ENCODE peak calls at places on chromosome 11, in ten cellular contexts. E is substantia nigra; U is Right ventricle myocardium superior; F is uterus; R is activated naive CD4-positive, alpha-beta T cell; P is stimulated activated CD8-positive, alpha-beta memory T cell treated with anti-CD3 and anti-CD28 coated beads, Interleukin-4, amount 100 ng/mL, for 1 hour; Y is activated CD4-positive, CD25-positive, alpha-beta regulatory T cell; T is OCI-LY7; W is activated CD8-positive, alpha-beta memory T cell treated with anti-CD3 and anti-CD28 coated beads, Interleukin-2, amount 50 U/mL, for 48 hours; L is AG09319. N is an unnamed sample.

GRCh38 chr11:8382436-8383053 is 118.9 kb upstream of the LMO1 start:
- DNase-seq in E (no peak), U (no peak), F (no peak), R (no peak), P (no peak), Y (no peak), T (no peak), W (no peak), L (no peak), N (no peak)

GRCh38 chr11:120197977-120198376 is 12.9 kb upstream of the OAF start:
- DNase-seq in E (no peak), U (no peak), F (no peak), R (no peak), P (no peak), Y (no peak), T (no peak), W (no peak), L (no peak), N (no peak)

GRCh38 chr11:57332694-57333440 is 2.8 kb downstream of the SSRP1 start:
- DNase-seq in E (no peak), U (no peak), F (no peak), R (no peak), P (no peak), Y (no peak), T (no peak), W (no peak), L (no peak), N (no peak)

GRCh38 chr11:134683860-134684259 is 271.8 kb upstream of the B3GAT1 start:
- DNase-seq in E (no peak), U (no peak), F (no peak), R (no peak), P (no peak), Y (no peak), T (no peak), W (no peak), L (no peak), N (no peak)

GRCh38 chr11:86475027-86475426 is 100.3 kb downstream of the CCDC81 start:
- DNase-seq in E (no peak), U (no peak), F (no peak), R (no peak), P (no peak), Y (no peak), T (no peak), W (no peak), L (no peak), N (no peak)

GRCh38 chr11:115503886-115504278 is 333 bp downstream of the CADM1 start:
- DNase-seq in E (no peak), U (no peak), F (no peak), R (no peak), P (no peak), Y (no peak), T (no peak), W (no peak), L (no peak), N (no peak)

GRCh38 chr11:80165763-80166162 is 724.9 kb upstream of the TENM4 start:
- DNase-seq in E (no peak), U (no peak), F (no peak), R (no peak), P (no peak), Y (no peak), T (no peak), W (no peak), L (no peak), N (no peak)

GRCh38 chr11:12802418-12803085 is 128.3 kb downstream of the TEAD1 start:
- DNase-seq in E (no peak), U (peak), F (peak), R (no peak), P (no peak), Y (no peak), T (no peak), W (no peak), L (no peak), N (no peak)

GRCh38 chr11:64048042-64048854 is 12.5 kb downstream of the FLRT1 start:
- DNase-seq in E (peak), U (no peak), F (no peak), R (no peak), P (no peak), Y (no peak), T (no peak), W (no peak), L (no peak), N (no peak)

GRCh38 chr11:129846508-129847335 is 31.1 kb downstream of the TMEM45B start:
- DNase-seq in E (no peak), U (no peak), F (no peak), R (no peak), P (no peak), Y (no peak), T (peak), W (no peak), L (peak), N (peak)

GRCh38 chr11:32884770-32885384 is 7.7 kb upstream of the QSER1 start:
- DNase-seq in E (no peak), U (no peak), F (no peak), R (no peak), P (no peak), Y (no peak), T (peak), W (no peak), L (no peak), N (no peak)

GRCh38 chr11:60761436-60762190 is 4.9 kb downstream of the MS4A15 start:
- DNase-seq in E (no peak), U (no peak), F (no peak), R (no peak), P (no peak), Y (no peak), T (no peak), W (no peak), L (no peak), N (no peak)

N was measured in smooth muscle cell of the brain vasculature.